ENCODE peak calls at places on chromosomes 16 and 17, in four cellular contexts. K is mammary epithelial cell, W is Panc1, A is cardiac muscle cell. Q is an unnamed sample.

GRCh38 chr16:27310576-27311448 is 3.0 kb upstream of the IL4R start:
- DNase-seq in K (no peak), W (no peak), A (no peak), Q (no peak)

GRCh38 chr17:412211-413015 is 59.8 kb upstream of the RPH3AL start:
- DNase-seq in K (peak), W (peak), A (peak), Q (peak)

GRCh38 chr17:81246679-81247338 is 7.7 kb downstream of the NDUFAF8 start:
- DNase-seq in K (no peak), W (no peak), A (no peak), Q (no peak)

GRCh38 chr16:85593503-85594195 is 19.5 kb upstream of the GSE1 start:
- DNase-seq in K (no peak), W (no peak), A (no peak), Q (no peak)

GRCh38 chr16:23608194-23608593 is 12.1 kb upstream of the NDUFAB1 start:
- DNase-seq in K (no peak), W (no peak), A (no peak), Q (no peak)

GRCh38 chr16:49278944-49279725 is 2.5 kb downstream of the CBLN1 start:
- DNase-seq in K (no peak), W (no peak), A (no peak), Q (no peak)

GRCh38 chr17:76726766-76727718 is at the start of gene METTL23:
- DNase-seq in K (peak), W (no peak), A (peak), Q (peak)

GRCh38 chr17:28725166-28725659 is 820 bp downstream of the TLCD1 start:
- DNase-seq in K (no peak), W (no peak), A (no peak), Q (no peak)

GRCh38 chr17:4691686-4692085 is 12.3 kb downstream of the PELP1 start:
- DNase-seq in K (no peak), W (no peak), A (no peak), Q (no peak)

GRCh38 chr17:77840156-77840555 is 118.3 kb upstream of the TNRC6C start:
- DNase-seq in K (no peak), W (no peak), A (no peak), Q (no peak)

GRCh38 chr17:16820979-16821543 is 131.0 kb downstream of the CCDC144A start:
- DNase-seq in K (no peak), W (no peak), A (no peak), Q (no peak)

GRCh38 chr17:73284906-73285602 is 23.4 kb upstream of the CPSF4L start:
- DNase-seq in K (no peak), W (no peak), A (no peak), Q (no peak)

GRCh38 chr16:50671644-50672260 is 9.4 kb downstream of the SNX20 start:
- DNase-seq in K (peak), W (no peak), A (no peak), Q (peak)

DNA sequence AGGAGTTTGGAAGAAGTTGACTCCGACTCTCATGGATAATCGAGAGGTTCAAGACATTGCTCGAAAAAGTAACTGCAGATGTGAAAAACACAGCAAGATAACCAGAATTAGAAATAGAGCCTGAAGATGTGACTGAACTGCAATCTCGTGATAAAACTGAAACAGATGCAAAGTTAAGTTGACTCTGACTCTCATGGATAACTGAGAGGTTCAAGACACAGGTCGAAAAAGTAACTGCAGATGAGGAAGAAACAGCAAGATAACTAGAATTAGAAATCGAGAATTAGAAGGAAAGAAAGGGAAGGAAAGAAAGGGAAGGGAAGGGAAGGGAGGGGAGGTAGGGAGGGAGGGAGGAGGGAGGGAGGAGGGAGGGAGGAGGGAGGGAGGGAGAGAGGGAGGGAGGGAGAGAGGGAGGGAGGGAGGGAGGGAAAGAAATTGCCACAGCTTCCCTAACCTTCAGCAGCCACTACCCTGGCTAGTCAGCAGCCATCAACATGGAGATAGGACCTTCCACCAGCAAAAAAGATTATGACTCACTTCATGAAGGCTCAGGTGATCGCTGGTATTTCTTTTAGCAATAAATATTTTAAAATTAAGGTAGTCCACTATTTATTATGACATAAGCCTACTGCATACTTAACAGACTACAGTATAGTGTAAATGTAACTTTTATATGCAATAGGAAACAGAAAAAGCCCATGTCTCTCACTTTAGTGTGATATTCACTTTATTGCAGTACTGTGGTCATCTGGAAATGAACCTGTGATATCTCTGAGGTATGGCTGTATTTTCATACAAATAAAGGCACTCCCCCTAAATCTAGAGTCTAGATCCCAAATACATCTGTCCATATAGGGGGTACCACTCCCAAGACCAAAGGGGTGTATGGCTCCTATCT is 68.3 kb downstream of the KANSL1 start:
- DNase-seq in K (no peak), W (no peak), A (no peak), Q (no peak)
- H3K4me3 ChIP-seq in K (no peak), W (no peak), A (no peak), Q (no peak)

GRCh38 chr17:44608732-44609435 is 47.4 kb upstream of the MEIOC start:
- DNase-seq in K (no peak), W (no peak), A (no peak), Q (no peak)
- H3K27ac ChIP-seq in K (no peak), W (no peak), A (peak), Q (no peak)

GRCh38 chr17:49497147-49498036 is 2.3 kb downstream of the NGFR start:
- DNase-seq in K (peak), W (no peak), A (peak), Q (no peak)

GRCh38 chr17:49495842-49496182 is 719 bp downstream of the NGFR start:
- DNase-seq in K (no peak), W (no peak), A (no peak), Q (no peak)

GRCh38 chr17:49496183-49496865 is 1.2 kb downstream of the NGFR start:
- DNase-seq in K (peak), W (no peak), A (peak), Q (peak)

GRCh38 chr17:49498037-49498615 is 3.0 kb downstream of the NGFR start:
- DNase-seq in K (no peak), W (no peak), A (peak), Q (no peak)

DNA sequence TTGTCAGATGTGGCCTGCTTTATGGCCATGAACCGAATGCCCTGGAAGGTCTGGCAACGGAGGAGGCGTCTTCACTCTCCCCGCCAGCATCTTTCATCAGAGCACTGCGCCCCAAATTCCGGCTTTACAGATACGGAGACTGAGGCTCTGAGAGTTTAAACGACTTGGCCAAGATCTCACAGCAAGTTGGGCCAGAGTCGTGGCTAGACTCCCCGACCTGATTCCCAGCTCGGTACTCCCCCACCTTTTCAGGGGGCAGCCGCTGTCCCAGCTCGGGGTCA is 1.7 kb downstream of the NGFR start:
- DNase-seq in K (no peak), W (no peak), A (no peak), Q (no peak)
- H3K4me3 ChIP-seq in K (peak), W (peak), A (peak), Q (peak)

DNA sequence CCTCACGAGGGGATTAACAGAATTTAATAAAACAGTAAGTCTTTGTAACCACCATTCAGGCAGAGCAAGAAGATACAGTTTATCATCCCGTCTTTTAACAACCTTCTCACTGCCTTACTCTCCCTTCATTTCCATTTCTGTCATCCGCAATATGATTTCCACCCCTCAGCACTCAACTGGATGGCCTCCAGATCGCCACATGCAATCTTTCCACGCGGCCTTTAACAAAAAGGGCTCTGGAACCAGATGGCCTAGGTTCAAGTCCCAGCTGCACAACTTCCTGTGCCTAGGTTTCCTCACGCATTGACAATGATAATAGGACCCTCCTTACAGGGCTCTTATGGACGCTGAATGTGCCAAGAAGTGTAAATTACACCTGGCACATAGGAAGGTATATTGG is 103.6 kb downstream of the GAS7 start:
- DNase-seq in K (no peak), W (no peak), A (no peak), Q (no peak)
- H3K27ac ChIP-seq in K (no peak), W (no peak), A (no peak), Q (no peak)

GRCh38 chr17:32305049-32305448 is 36.9 kb downstream of the C17orf75 start:
- DNase-seq in K (no peak), W (no peak), A (no peak), Q (no peak)
- H3K4me3 ChIP-seq in K (no peak), W (no peak), A (no peak), Q (no peak)

GRCh38 chr16:56907401-56907800 is 24.5 kb upstream of the HERPUD1 start:
- DNase-seq in K (no peak), W (no peak), A (no peak), Q (no peak)

GRCh38 chr16:56910654-56911539 is 21.0 kb upstream of the HERPUD1 start:
- DNase-seq in K (peak), W (no peak), A (no peak), Q (no peak)

GRCh38 chr16:56911771-56912541 is 20.0 kb upstream of the HERPUD1 start:
- DNase-seq in K (no peak), W (no peak), A (no peak), Q (no peak)

GRCh38 chr16:56909484-56910113 is 22.3 kb upstream of the HERPUD1 start:
- DNase-seq in K (no peak), W (no peak), A (no peak), Q (no peak)

GRCh38 chr16:56910114-56910511 is 21.8 kb upstream of the HERPUD1 start:
- DNase-seq in K (no peak), W (no peak), A (no peak), Q (no peak)
- H3K27ac ChIP-seq in K (no peak), W (no peak), A (no peak), Q (no peak)

GRCh38 chr16:31134091-31134571 is 1.4 kb downstream of the PRSS8 start:
- DNase-seq in K (peak), W (no peak), A (no peak), Q (no peak)

GRCh38 chr16:31134625-31135534 is 647 bp downstream of the PRSS8 start:
- DNase-seq in K (peak), W (no peak), A (peak), Q (no peak)

GRCh38 chr16:31132979-31133599 is 2.4 kb downstream of the PRSS8 start:
- DNase-seq in K (no peak), W (no peak), A (no peak), Q (no peak)

GRCh38 chr16:31136287-31136662 is 748 bp upstream of the PRSS8 start:
- DNase-seq in K (no peak), W (no peak), A (no peak), Q (no peak)

GRCh38 chr16:31135535-31136286 is at the start of gene PRSS8:
- DNase-seq in K (peak), W (no peak), A (peak), Q (no peak)
- H3K4me3 ChIP-seq in K (peak), W (no peak), A (peak), Q (no peak)

GRCh38 chr17:8288336-8289102 is at the start of gene RANGRF:
- DNase-seq in K (peak), W (no peak), A (peak), Q (peak)
- H3K27ac ChIP-seq in K (peak), W (peak), A (peak), Q (peak)